ENCODE peak calls at places on chromosomes 7 and 10, in six cellular contexts. W, G, X, N, S and V are unnamed samples. For H3K4me1, the result is how much of the 10 kb centered on the place peaks cover.

GRCh38 chr7:36538126-36538525 is 148.5 kb downstream of the ANLN start:
- DNase-seq in W (no peak), G (no peak), N (no peak), S (no peak), X (no peak), V (no peak)

GRCh38 chr7:43482679-43483252 is 100.1 kb upstream of the STK17A start:
- DNase-seq in W (no peak), N (no peak), X (no peak), S (no peak), G (no peak), V (no peak)

GRCh38 chr10:61836888-61837747 is 64.4 kb upstream of the ARID5B start:
- DNase-seq in X (no peak), W (no peak), N (no peak), S (no peak), G (no peak), V (no peak)

GRCh38 chr10:3948843-3949242 is 163.8 kb upstream of the KLF6 start:
- DNase-seq in X (peak), G (peak), W (no peak), S (peak), N (peak), V (no peak)

GRCh38 chr10:69327463-69328345 is 49.4 kb downstream of the HK1 start:
- DNase-seq in W (peak), S (peak), X (peak), N (peak), G (peak), V (peak)

GRCh38 chr10:102395677-102396197 is at the start of gene NFKB2:
- DNase-seq in S (no peak), X (no peak), N (no peak), G (no peak), W (no peak), V (peak)

GRCh38 chr10:104417629-104418292 is 64.1 kb downstream of the CFAP58 start:
- DNase-seq in S (no peak), N (no peak), W (no peak), G (no peak), X (no peak), V (no peak)

GRCh38 chr10:72637398-72637857 is 11.5 kb upstream of the MICU1 start:
- DNase-seq in S (no peak), G (no peak), N (no peak), X (peak), W (no peak), V (no peak)

GRCh38 chr10:4181075-4181474 is 396.1 kb upstream of the KLF6 start:
- DNase-seq in S (no peak), W (no peak), N (no peak), G (no peak), X (no peak), V (no peak)

GRCh38 chr10:62554632-62555199 is 180.5 kb downstream of the ZNF365 start:
- DNase-seq in N (peak), G (no peak), W (no peak), S (no peak), X (no peak), V (no peak)

GRCh38 chr7:32476816-32477648 is 13.1 kb downstream of the LSM5 start:
- DNase-seq in W (no peak), S (no peak), N (no peak), G (no peak), X (no peak), V (no peak)

GRCh38 chr7:33673029-33673700 is 232.2 kb upstream of the BMPER start:
- DNase-seq in N (no peak), W (no peak), X (no peak), G (no peak), S (no peak), V (no peak)

GRCh38 chr7:539731-540411 is 20.2 kb upstream of the PDGFA start:
- DNase-seq in X (peak), S (no peak), W (peak), N (peak), G (no peak), V (no peak)

GRCh38 chr7:12670759-12671545 is 16.5 kb upstream of the ARL4A start:
- DNase-seq in G (no peak), N (no peak), S (no peak), W (no peak), X (no peak), V (no peak)

GRCh38 chr7:139995034-139995915 is 67.5 kb downstream of the PARP12 start:
- DNase-seq in G (peak), W (no peak), N (no peak), S (no peak), X (peak), V (peak)

GRCh38 chr10:110426294-110427153 is 71.2 kb upstream of the DUSP5 start:
- DNase-seq in N (no peak), S (no peak), G (no peak), X (no peak), W (no peak), V (no peak)

GRCh38 chr10:106929291-106929925 is 235.1 kb downstream of the SORCS1 start:
- DNase-seq in W (no peak), N (no peak), S (no peak), G (no peak), X (no peak), V (no peak)

GRCh38 chr10:48527691-48528212 is 77.1 kb downstream of the ARHGAP22 start:
- DNase-seq in S (no peak), G (no peak), X (peak), N (peak), W (no peak), V (no peak)

GRCh38 chr10:98374176-98374969 is 40.6 kb downstream of the PYROXD2 start:
- DNase-seq in W (no peak), G (no peak), X (no peak), N (no peak), S (no peak), V (no peak)

GRCh38 chr7:82507365-82507975 is 63.9 kb upstream of the CACNA2D1 start:
- DNase-seq in G (no peak), X (no peak), N (no peak), S (no peak), W (no peak), V (no peak)

GRCh38 chr7:149181136-149181790 is 14.1 kb upstream of the ZNF282 start:
- DNase-seq in W (no peak), N (no peak), S (no peak), X (no peak), G (no peak), V (no peak)

GRCh38 chr7:47514818-47515217 is 67.1 kb downstream of the TNS3 start:
- DNase-seq in G (no peak), N (peak), X (no peak), W (no peak), S (no peak), V (no peak)

GRCh38 chr10:75588031-75588430 is 156.6 kb downstream of the LRMDA start:
- DNase-seq in W (no peak), G (no peak), X (no peak), N (no peak), S (no peak), V (no peak)

GRCh38 chr10:5234106-5234877 is 37.7 kb downstream of the AKR1C4 start:
- DNase-seq in G (no peak), N (peak), W (no peak), S (no peak), X (peak), V (no peak)

GRCh38 chr10:97701438-97702064 is 12.0 kb upstream of the MARVELD1 start:
- DNase-seq in G (peak), S (no peak), X (peak), W (peak), N (peak), V (no peak)

GRCh38 chr7:50362712-50363282 is 58.3 kb downstream of the IKZF1 start:
- DNase-seq in S (no peak), G (no peak), W (no peak), X (no peak), N (peak), V (peak)

GRCh38 chr7:148987751-148988512 is 40.4 kb downstream of the PDIA4 start:
- DNase-seq in N (no peak), S (no peak), W (no peak), X (peak), G (no peak), V (peak)

GRCh38 chr10:12400266-12400931 is 51.1 kb downstream of the CAMK1D start:
- DNase-seq in G (no peak), X (no peak), N (no peak), W (no peak), S (no peak), V (peak)

GRCh38 chr7:93361853-93362252 is 129.7 kb downstream of the VPS50 start:
- DNase-seq in S (no peak), W (no peak), N (no peak), G (no peak), X (no peak), V (no peak)

GRCh38 chr10:78528749-78529204 is 495.1 kb downstream of the RPS24 start:
- DNase-seq in X (no peak), S (peak), W (peak), N (peak), G (no peak), V (no peak)

GRCh38 chr10:10630281-10630680 is 387.4 kb upstream of the CELF2 start:
- DNase-seq in G (no peak), S (no peak), W (no peak), X (no peak), N (no peak), V (no peak)
- H3K4me3 ChIP-seq in G (no peak), S (no peak), W (no peak), X (no peak), N (no peak), V (no peak)

GRCh38 chr10:85946713-85947326 is 419.8 kb downstream of the GRID1 start:
- DNase-seq in N (no peak), S (no peak), W (no peak), X (no peak), G (no peak), V (no peak)
- TF ChIP-seq POLR2A in N (no peak), S (no peak), W (no peak), X (no peak), G (no peak), V (no peak)

GRCh38 chr7:116884691-116885090 is 22.3 kb downstream of the CAPZA2 start:
- DNase-seq in X (no peak), S (no peak), G (no peak), N (no peak), W (no peak), V (no peak)
- H3K4me1 ChIP-seq in X (under half), S (under half), G (under half), N (under half), W (under half), V (under half)

DNA sequence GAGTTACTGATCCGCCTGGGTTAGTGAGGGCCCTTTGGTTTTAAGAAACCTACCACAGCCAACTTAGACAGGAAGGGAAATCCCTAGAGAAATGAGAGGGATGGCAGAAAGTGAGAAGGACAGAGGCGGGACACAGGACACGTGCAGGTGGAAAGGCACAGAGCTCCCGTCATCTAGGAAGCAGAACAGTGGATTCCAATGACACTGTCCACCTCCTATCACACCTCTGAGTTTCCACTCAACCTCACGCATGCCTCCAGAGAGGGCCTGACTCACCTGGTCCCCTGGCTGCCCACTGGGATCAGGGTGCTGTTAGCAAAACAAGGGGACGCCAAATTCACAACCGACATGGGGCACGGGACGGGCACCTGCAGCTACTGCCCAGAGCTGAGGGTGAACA is 26.3 kb downstream of the CPXM2 start:
- DNase-seq in S (no peak), X (no peak), G (no peak), W (no peak), N (no peak), V (no peak)
- H3K4me3 ChIP-seq in S (no peak), X (no peak), G (no peak), W (no peak), N (no peak), V (no peak)

GRCh38 chr7:74224511-74224832 is 14.7 kb downstream of the LAT2 start:
- DNase-seq in G (no peak), W (no peak), X (no peak), N (no peak), S (no peak), V (no peak)

GRCh38 chr7:74225400-74225799 is 15.6 kb downstream of the LAT2 start:
- DNase-seq in G (no peak), N (no peak), X (no peak), S (no peak), W (no peak), V (no peak)

GRCh38 chr7:74223711-74224510 is 14.1 kb downstream of the LAT2 start:
- DNase-seq in N (no peak), G (no peak), X (no peak), S (no peak), W (no peak), V (no peak)

GRCh38 chr7:74228951-74229900 is 19.4 kb downstream of the LAT2 start:
- DNase-seq in W (no peak), S (no peak), N (no peak), G (no peak), X (no peak), V (no peak)

GRCh38 chr7:74226633-74227032 is 16.8 kb downstream of the LAT2 start:
- DNase-seq in G (no peak), N (no peak), S (no peak), X (no peak), W (no peak), V (peak)
- TF ChIP-seq POLR2A in G (no peak), N (no peak), S (no peak), X (no peak), W (no peak), V (no peak)

GRCh38 chr10:93462881-93463280 is 19.3 kb downstream of the MYOF start:
- DNase-seq in S (no peak), G (peak), X (no peak), N (no peak), W (no peak), V (no peak)

GRCh38 chr10:93462371-93462770 is 19.8 kb downstream of the MYOF start:
- DNase-seq in G (peak), X (no peak), S (no peak), W (no peak), N (no peak), V (no peak)

GRCh38 chr10:93464826-93465388 is 17.2 kb downstream of the MYOF start:
- DNase-seq in X (no peak), N (no peak), W (no peak), S (no peak), G (no peak), V (no peak)

GRCh38 chr10:93461807-93462178 is 20.3 kb downstream of the MYOF start:
- DNase-seq in G (peak), S (no peak), W (no peak), N (no peak), X (peak), V (no peak)

DNA sequence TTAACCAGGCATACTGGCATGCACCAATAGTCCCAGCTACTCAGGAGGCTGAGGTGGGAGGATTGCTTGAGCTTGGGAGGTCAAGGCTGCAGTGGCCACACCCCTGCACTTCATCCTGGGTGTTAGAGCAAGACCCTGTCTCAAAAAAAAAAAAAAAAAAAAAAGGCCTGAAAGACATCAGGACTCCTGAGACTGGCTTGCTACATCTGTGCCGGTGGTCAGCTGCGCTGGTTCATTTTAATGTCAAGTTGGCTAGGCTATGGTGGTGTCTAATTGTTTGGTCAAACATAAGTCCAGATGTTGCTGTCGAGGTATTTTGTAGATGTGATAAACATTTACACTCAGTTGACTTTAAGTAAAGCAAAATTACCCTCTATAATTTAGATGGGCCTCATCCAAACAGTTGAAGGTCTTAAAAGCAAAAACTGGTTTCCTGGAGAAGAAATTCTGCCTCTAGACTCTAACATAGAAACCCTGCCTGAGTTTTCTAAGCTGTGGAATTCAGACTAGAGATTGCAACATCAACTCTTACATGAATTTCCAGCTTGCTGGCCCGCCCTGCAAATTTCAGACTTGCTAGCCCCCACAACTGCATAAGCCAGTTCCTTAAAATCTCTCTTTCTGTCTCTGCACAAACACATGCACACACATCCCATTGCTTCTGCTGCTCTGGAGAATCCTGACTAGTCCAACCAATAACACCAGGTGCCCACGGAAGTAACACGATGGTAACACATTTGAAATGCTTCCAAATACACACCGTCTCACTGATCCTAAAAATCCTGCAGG is 18.2 kb downstream of the MYOF start:
- DNase-seq in X (no peak), W (no peak), N (no peak), G (peak), S (no peak), V (no peak)
- H3K4me1 ChIP-seq in X (under half), W (under half), N (under half), G (under half), S (half or more), V (under half)

GRCh38 chr7:158698657-158699195 is 5.9 kb downstream of the NCAPG2 start:
- DNase-seq in G (no peak), X (no peak), S (no peak), N (no peak), W (no peak), V (no peak)

GRCh38 chr7:158699341-158699740 is 5.3 kb downstream of the NCAPG2 start:
- DNase-seq in S (no peak), N (no peak), G (no peak), X (no peak), W (no peak), V (no peak)

GRCh38 chr7:158702196-158702595 is 2.4 kb downstream of the NCAPG2 start:
- DNase-seq in X (no peak), G (no peak), W (no peak), S (no peak), N (no peak), V (no peak)

GRCh38 chr7:158702944-158703343 is 1.7 kb downstream of the NCAPG2 start:
- DNase-seq in X (no peak), N (no peak), G (no peak), S (no peak), W (no peak), V (no peak)

GRCh38 chr7:158700008-158700407 is 4.6 kb downstream of the NCAPG2 start:
- DNase-seq in G (no peak), S (no peak), W (no peak), N (no peak), X (no peak), V (no peak)
- H3K4me3 ChIP-seq in G (no peak), S (no peak), W (no peak), N (no peak), X (no peak), V (no peak)